ENCODE peak calls at places on chromosomes 3 and 15, in seven cellular contexts. E is psoas muscle; A is activated gamma-delta T cell treated with anti-CD3 and anti-CD28 coated beads, Interleukin-2, amount 50 U/mL, for 16 hours; X is MM.1S; W is BE2C; U is stimulated activated CD4-positive, alpha-beta T cell treated with anti-CD3 and anti-CD28 coated beads, Interleukin-4, amount 100 ng/mL, for 1 hour; R is posterior vena cava. G is an unnamed sample.

GRCh38 chr3:105832618-105833017 is 36.2 kb downstream of the CBLB start:
- DNase-seq in U (no peak), X (no peak), R (no peak), E (no peak), W (no peak), A (no peak), G (no peak)

GRCh38 chr15:62338497-62338896 is 173.4 kb upstream of the C2CD4B start:
- DNase-seq in U (no peak), W (no peak), A (no peak), R (no peak), E (no peak), X (no peak), G (no peak)

GRCh38 chr15:95600884-95601283 is 729.6 kb upstream of the NR2F2 start:
- DNase-seq in A (no peak), U (no peak), W (no peak), E (no peak), R (no peak), X (no peak), G (no peak)

GRCh38 chr15:100201376-100202280 is 140.1 kb downstream of the ADAMTS17 start:
- DNase-seq in E (no peak), R (peak), X (no peak), A (peak), W (peak), U (no peak), G (no peak)

GRCh38 chr15:67335534-67336222 is 81.1 kb downstream of the IQCH start:
- DNase-seq in X (no peak), W (no peak), E (no peak), A (no peak), R (no peak), U (no peak), G (no peak)

GRCh38 chr3:18386274-18386673 is 38.9 kb downstream of the SATB1 start:
- DNase-seq in E (no peak), A (no peak), U (no peak), R (no peak), X (no peak), W (no peak), G (no peak)

GRCh38 chr15:50358805-50359204 is 3.8 kb upstream of the GABPB1 start:
- DNase-seq in R (no peak), X (peak), A (no peak), U (no peak), E (no peak), W (peak), G (peak)

GRCh38 chr15:69172854-69173253 is 12.4 kb downstream of the GLCE start:
- DNase-seq in X (no peak), W (no peak), E (no peak), R (no peak), U (no peak), A (no peak), G (no peak)

GRCh38 chr3:33115024-33115768 is 1.4 kb downstream of the CRTAP start:
- DNase-seq in U (no peak), W (no peak), E (peak), A (no peak), R (peak), X (peak), G (peak)

GRCh38 chr3:52221563-52222318 is 3.7 kb downstream of the TLR9 start:
- DNase-seq in W (no peak), U (peak), A (no peak), X (no peak), R (peak), E (no peak), G (no peak)

GRCh38 chr3:34998905-34999304 is 640.4 kb upstream of the ARPP21 start:
- DNase-seq in X (no peak), U (no peak), E (no peak), A (no peak), W (no peak), R (no peak), G (no peak)

GRCh38 chr15:78061963-78062427 is 15.5 kb downstream of the TBC1D2B start:
- DNase-seq in W (no peak), A (peak), U (peak), E (no peak), X (peak), R (no peak), G (no peak)

GRCh38 chr3:56370991-56371775 is 97.1 kb downstream of the ERC2 start:
- DNase-seq in W (no peak), A (no peak), R (no peak), U (no peak), E (no peak), X (no peak), G (no peak)

GRCh38 chr3:4411236-4411635 is 55.8 kb downstream of the SUMF1 start:
- DNase-seq in U (no peak), X (no peak), A (no peak), E (no peak), W (no peak), R (no peak), G (no peak)

GRCh38 chr15:73908030-73908821 is 18.0 kb upstream of the LOXL1 start:
- DNase-seq in R (peak), X (peak), W (peak), U (peak), A (peak), E (peak), G (peak)

GRCh38 chr3:37833790-37834189 is 27.9 kb upstream of the CTDSPL start:
- DNase-seq in A (no peak), R (no peak), W (no peak), U (no peak), E (no peak), X (no peak), G (no peak)